ENCODE peak calls at places on chromosomes 5 and 9, in ten cellular contexts. O is stomach, W is omental fat pad, C is progenitor cell of endocrine pancreas, D is neural progenitor cell, T is thyroid gland, N is fibroblast of villous mesenchyme, H is foreskin fibroblast, X is AG04450, E is GM12865. L is an unnamed sample.

GRCh38 chr9:134061019-134061687 is 6.7 kb downstream of the BRD3 start:
- DNase-seq in E (no peak), T (no peak), W (no peak), X (no peak), O (no peak), H (no peak), C (no peak), N (no peak), D (peak; percentile 1), L (peak; percentile 14)

GRCh38 chr9:129342591-129342990 is 164.5 kb upstream of the IER5L start:
- DNase-seq in E (no peak), T (no peak), H (no peak), O (no peak), D (no peak), N (no peak), C (no peak), W (no peak), X (no peak), L (no peak)

GRCh38 chr5:32507738-32508434 is 63.3 kb upstream of the ZFR start:
- DNase-seq in H (peak; percentile 95), T (no peak), C (no peak), D (no peak), N (peak; percentile 50), O (no peak), E (no peak), W (no peak), X (no peak), L (no peak)

GRCh38 chr9:72443855-72444254 is 77.6 kb upstream of the TMC1 start:
- DNase-seq in O (no peak), D (no peak), N (no peak), X (no peak), C (no peak), E (peak; percentile 91), H (no peak), W (no peak), T (no peak), L (no peak)

GRCh38 chr5:54722846-54723433 is 205.4 kb downstream of the SNX18 start:
- DNase-seq in W (no peak), O (no peak), H (peak; percentile 63), C (no peak), N (peak; percentile 54), T (no peak), E (no peak), D (peak; percentile 11), X (no peak), L (no peak)

GRCh38 chr9:120568816-120569215 is 11.2 kb downstream of the CDK5RAP2 start:
- DNase-seq in N (no peak), C (no peak), X (no peak), E (no peak), D (no peak), W (no peak), O (no peak), T (no peak), H (no peak), L (no peak)

GRCh38 chr5:493758-494157 is 30.5 kb downstream of the SLC9A3 start:
- DNase-seq in E (no peak), C (no peak), H (no peak), O (no peak), T (no peak), W (no peak), D (no peak), N (no peak), X (no peak), L (no peak)

GRCh38 chr5:167995844-167996400 is 295.5 kb upstream of the WWC1 start:
- DNase-seq in N (no peak), W (no peak), O (no peak), X (no peak), T (no peak), E (no peak), H (no peak), C (no peak), D (no peak), L (no peak)

GRCh38 chr9:127730799-127731410 is 4.2 kb downstream of the TOR2A start:
- DNase-seq in X (no peak), E (no peak), O (no peak), C (no peak), N (no peak), W (no peak), T (no peak), H (no peak), D (no peak), L (no peak)

GRCh38 chr5:107870984-107871383 is 200.2 kb upstream of the EFNA5 start:
- DNase-seq in T (no peak), D (no peak), W (no peak), O (no peak), E (no peak), X (no peak), C (no peak), H (no peak), N (no peak), L (no peak)

GRCh38 chr9:19689324-19690087 is 99.3 kb downstream of the SLC24A2 start:
- DNase-seq in N (no peak), D (no peak), T (no peak), O (no peak), E (no peak), C (no peak), H (no peak), W (no peak), X (no peak), L (no peak)

GRCh38 chr5:73823508-73823925 is 197.5 kb downstream of the ARHGEF28 start:
- DNase-seq in C (no peak), W (no peak), N (no peak), O (no peak), H (peak; percentile 14), D (no peak), T (no peak), X (no peak), E (no peak), L (no peak)

GRCh38 chr5:40551706-40552557 is 127.8 kb upstream of the PTGER4 start:
- DNase-seq in W (no peak), H (peak; percentile 95), O (no peak), T (no peak), X (peak; percentile 96), E (no peak), C (no peak), D (no peak), N (peak; percentile 85), L (no peak)

GRCh38 chr5:43429706-43430105 is 17.5 kb upstream of the CCL28 start:
- DNase-seq in O (no peak), W (no peak), D (no peak), C (no peak), X (no peak), H (no peak), E (no peak), T (no peak), N (no peak), L (no peak)

GRCh38 chr9:113511856-113512761 is 48.6 kb downstream of the RGS3 start:
- DNase-seq in C (no peak), D (peak; percentile 60), T (no peak), N (peak; percentile 51), E (peak; percentile 83), O (no peak), X (no peak), H (no peak), W (no peak), L (no peak)

GRCh38 chr5:3212869-3213268 is 382.8 kb upstream of the IRX1 start:
- DNase-seq in H (no peak), O (no peak), W (no peak), T (no peak), N (no peak), E (no peak), D (no peak), X (no peak), C (no peak), L (no peak)

GRCh38 chr5:134073404-134073803 is 41.1 kb upstream of the TCF7 start:
- DNase-seq in T (no peak), N (no peak), O (no peak), X (no peak), D (no peak), C (no peak), W (no peak), E (no peak), H (no peak), L (no peak)

DNA sequence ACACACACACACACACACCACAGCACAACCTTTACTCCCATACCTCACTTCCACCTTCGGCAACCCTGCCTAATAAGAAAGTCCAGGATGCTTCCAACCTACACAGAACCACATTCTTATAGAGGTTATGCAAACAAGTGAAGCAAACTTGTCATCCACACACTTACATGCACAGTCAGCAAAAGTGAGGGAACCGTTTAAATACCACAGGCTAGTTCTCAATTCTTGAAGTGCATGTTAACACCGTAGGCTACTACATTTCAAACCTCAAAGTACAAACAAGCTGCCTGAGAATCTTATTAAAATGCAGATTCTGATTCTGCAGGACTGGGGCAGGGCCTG is 10.4 kb upstream of the ABLIM3 start:
- DNase-seq in W (no peak), X (no peak), N (no peak), H (no peak), O (no peak), C (no peak), D (no peak), E (no peak), T (no peak), L (no peak)
- TF ChIP-seq CTCF in W (no peak), X (no peak), N (no peak), H (no peak), O (no peak), C (no peak), D (no peak), E (no peak), T (no peak), L (no peak)

GRCh38 chr5:155049569-155050383 is 36.2 kb downstream of the KIF4B start:
- DNase-seq in T (no peak), H (no peak), X (no peak), N (no peak), D (peak; percentile 41), W (no peak), O (no peak), C (no peak), E (peak; percentile 30), L (no peak)
- TF ChIP-seq CTCF in T (no peak), H (no peak), X (peak; percentile 46), N (peak; percentile 56), D (peak; percentile 45), W (no peak), O (no peak), C (peak; percentile 57), E (peak; percentile 36), L (no peak)

GRCh38 chr9:118366228-118366627 is 662.0 kb downstream of the TLR4 start:
- DNase-seq in W (no peak), E (no peak), C (no peak), T (no peak), O (no peak), X (no peak), N (no peak), D (no peak), H (no peak), L (no peak)
- TF ChIP-seq CTCF in W (no peak), E (no peak), C (no peak), T (no peak), O (no peak), X (no peak), N (no peak), D (no peak), H (no peak), L (no peak)

DNA sequence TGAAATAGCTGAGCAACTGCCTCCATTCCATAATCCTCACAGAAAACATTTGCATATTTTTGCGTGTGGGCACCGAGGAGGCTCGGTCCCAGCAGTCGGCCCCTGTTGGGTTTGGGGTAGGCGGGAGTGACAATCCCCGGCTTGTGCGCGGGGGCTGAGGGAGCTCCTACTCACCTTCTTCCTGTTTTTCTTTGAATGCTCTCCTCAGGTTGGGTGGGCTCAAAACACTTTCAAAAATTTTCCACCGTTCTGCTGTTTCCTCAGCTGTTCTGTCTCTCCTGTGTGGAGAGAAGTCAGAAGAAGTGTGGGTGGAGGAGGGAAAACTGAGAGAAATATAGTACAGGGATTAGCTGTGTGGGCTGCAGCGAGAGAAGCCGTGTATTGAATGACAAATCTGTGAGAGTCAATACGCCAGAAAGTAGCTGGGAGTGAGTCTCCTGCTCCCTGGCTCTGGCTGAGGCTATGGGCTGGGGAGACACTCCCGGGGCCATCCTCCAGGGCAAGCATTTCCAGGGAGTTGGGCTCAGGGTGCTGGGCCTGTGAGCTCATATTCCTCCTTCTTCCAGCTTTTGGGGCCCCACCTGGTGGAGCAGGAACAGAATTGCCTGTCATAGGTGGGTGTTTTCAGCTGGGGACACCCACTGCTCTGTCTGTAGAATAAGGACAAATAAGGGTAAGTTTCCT is 84.7 kb downstream of the CMYA5 start:
- DNase-seq in O (no peak), T (peak; percentile 44), D (peak; percentile 74), H (no peak), E (peak; percentile 41), X (no peak), W (no peak), C (peak; percentile 11), N (peak; percentile 28), L (no peak)
- TF ChIP-seq CTCF in O (no peak), T (peak; percentile 39), D (peak; percentile 60), H (peak; percentile 28), E (peak; percentile 25), X (peak; percentile 34), W (no peak), C (peak; percentile 49), N (peak; percentile 40), L (no peak)

L was measured in activated B cell treated with CpG ODN at 0.5 μM for 24 hours.